ENCODE peak calls at places on chromosomes 5 and 9, in six cellular contexts. One of them, this sample, is unnamed.

GRCh38 chr9:98998441-98999151 is 54.9 kb downstream of the COL15A1 start:
- DNase-seq in RPMI8226: peak
- DNase-seq in activated CD8-positive, alpha-beta memory T cell treated with anti-CD3 and anti-CD28 coated beads for 48 hours: no peak
- DNase-seq in epithelial cell of esophagus: peak
- DNase-seq in T-helper 9 cell: peak
- DNase-seq in GM12865: peak
- DNase-seq in this sample: peak

GRCh38 chr5:67842806-67843205 is 372.8 kb upstream of the PIK3R1 start:
- DNase-seq in RPMI8226: no peak
- DNase-seq in activated CD8-positive, alpha-beta memory T cell treated with anti-CD3 and anti-CD28 coated beads for 48 hours: no peak
- DNase-seq in epithelial cell of esophagus: peak
- DNase-seq in T-helper 9 cell: no peak
- DNase-seq in GM12865: no peak
- DNase-seq in this sample: no peak

GRCh38 chr5:131640043-131640856 is 5.2 kb upstream of the RAPGEF6 start:
- DNase-seq in RPMI8226: no peak
- DNase-seq in activated CD8-positive, alpha-beta memory T cell treated with anti-CD3 and anti-CD28 coated beads for 48 hours: no peak
- DNase-seq in epithelial cell of esophagus: peak
- DNase-seq in T-helper 9 cell: no peak
- DNase-seq in GM12865: peak
- DNase-seq in this sample: no peak

GRCh38 chr9:117720555-117720954 is 16.4 kb downstream of the TLR4 start:
- DNase-seq in RPMI8226: no peak
- DNase-seq in activated CD8-positive, alpha-beta memory T cell treated with anti-CD3 and anti-CD28 coated beads for 48 hours: no peak
- DNase-seq in epithelial cell of esophagus: no peak
- DNase-seq in T-helper 9 cell: no peak
- DNase-seq in GM12865: no peak
- DNase-seq in this sample: no peak

GRCh38 chr9:16960084-16960483 is 89.6 kb upstream of the BNC2 start:
- DNase-seq in RPMI8226: no peak
- DNase-seq in activated CD8-positive, alpha-beta memory T cell treated with anti-CD3 and anti-CD28 coated beads for 48 hours: no peak
- DNase-seq in epithelial cell of esophagus: peak
- DNase-seq in T-helper 9 cell: no peak
- DNase-seq in GM12865: no peak
- DNase-seq in this sample: no peak

GRCh38 chr9:98099898-98100297 is 19.1 kb downstream of the TRIM14 start:
- DNase-seq in RPMI8226: no peak
- DNase-seq in activated CD8-positive, alpha-beta memory T cell treated with anti-CD3 and anti-CD28 coated beads for 48 hours: no peak
- DNase-seq in epithelial cell of esophagus: peak
- DNase-seq in T-helper 9 cell: no peak
- DNase-seq in GM12865: peak
- DNase-seq in this sample: no peak

GRCh38 chr5:15645376-15645775 is 145.4 kb downstream of the FBXL7 start:
- DNase-seq in RPMI8226: no peak
- DNase-seq in activated CD8-positive, alpha-beta memory T cell treated with anti-CD3 and anti-CD28 coated beads for 48 hours: no peak
- DNase-seq in epithelial cell of esophagus: peak
- DNase-seq in T-helper 9 cell: no peak
- DNase-seq in GM12865: no peak
- DNase-seq in this sample: no peak

GRCh38 chr5:56625577-56625976 is 189.8 kb upstream of the MAP3K1 start:
- DNase-seq in RPMI8226: no peak
- DNase-seq in activated CD8-positive, alpha-beta memory T cell treated with anti-CD3 and anti-CD28 coated beads for 48 hours: no peak
- DNase-seq in epithelial cell of esophagus: peak
- DNase-seq in T-helper 9 cell: no peak
- DNase-seq in GM12865: no peak
- DNase-seq in this sample: no peak

GRCh38 chr9:113580041-113580953 is 116.8 kb downstream of the RGS3 start:
- DNase-seq in RPMI8226: peak
- DNase-seq in activated CD8-positive, alpha-beta memory T cell treated with anti-CD3 and anti-CD28 coated beads for 48 hours: no peak
- DNase-seq in epithelial cell of esophagus: peak
- DNase-seq in T-helper 9 cell: peak
- DNase-seq in GM12865: peak
- DNase-seq in this sample: no peak

GRCh38 chr5:106876665-106877194 is 794.0 kb downstream of the EFNA5 start:
- DNase-seq in RPMI8226: peak
- DNase-seq in activated CD8-positive, alpha-beta memory T cell treated with anti-CD3 and anti-CD28 coated beads for 48 hours: no peak
- DNase-seq in epithelial cell of esophagus: peak
- DNase-seq in T-helper 9 cell: no peak
- DNase-seq in GM12865: peak
- DNase-seq in this sample: no peak

GRCh38 chr9:89941875-89942274 is 337.1 kb downstream of the GADD45G start:
- DNase-seq in RPMI8226: peak
- DNase-seq in activated CD8-positive, alpha-beta memory T cell treated with anti-CD3 and anti-CD28 coated beads for 48 hours: no peak
- DNase-seq in epithelial cell of esophagus: peak
- DNase-seq in T-helper 9 cell: no peak
- DNase-seq in GM12865: no peak
- DNase-seq in this sample: no peak

This sample was measured in nephron progenitor cell.